ENCODE peak calls at places on chromosomes 7 and 10, in five cellular contexts. C is lung; T is adipocyte; A is right lobe of liver; J is effector memory CD4-positive, alpha-beta T cell. B is an unnamed sample. For H3K4me1, the result is how much of the 10 kb centered on the place peaks cover.

GRCh38 chr7:33677556-33677955 is 227.8 kb upstream of the BMPER start:
- DNase-seq in C (no peak), A (no peak), T (peak), J (no peak), B (no peak)

GRCh38 chr7:90222811-90223725 is 11.5 kb downstream of the STEAP2 start:
- DNase-seq in A (no peak), J (no peak), C (no peak), T (peak), B (no peak)

GRCh38 chr7:139572704-139573395 is 49.4 kb downstream of the CLEC2L start:
- DNase-seq in A (no peak), C (no peak), J (no peak), T (no peak), B (no peak)

GRCh38 chr7:155166673-155167370 is 96.7 kb downstream of the HTR5A start:
- DNase-seq in C (peak), J (no peak), A (no peak), T (peak), B (peak)

GRCh38 chr7:79598351-79598750 is 144.9 kb upstream of the MAGI2 start:
- DNase-seq in J (no peak), T (no peak), C (no peak), A (no peak), B (no peak)

GRCh38 chr10:91796332-91797076 is 1.7 kb upstream of the TNKS2 start:
- DNase-seq in C (peak), T (peak), J (peak), A (peak), B (peak)

GRCh38 chr7:1325646-1326510 is 93.2 kb downstream of the UNCX start:
- DNase-seq in C (no peak), T (no peak), A (no peak), J (no peak), B (no peak)

GRCh38 chr10:6753644-6754043 is 173.6 kb upstream of the PRKCQ start:
- DNase-seq in A (no peak), T (no peak), J (no peak), C (no peak), B (no peak)

GRCh38 chr7:97844036-97844435 is 28.2 kb downstream of the ASNS start:
- DNase-seq in C (no peak), A (no peak), T (peak), J (no peak), B (peak)

GRCh38 chr7:34162017-34162565 is 256.8 kb downstream of the BMPER start:
- DNase-seq in A (no peak), C (no peak), J (no peak), T (no peak), B (no peak)

GRCh38 chr7:45069444-45070253 is 19.1 kb downstream of the NACAD start:
- DNase-seq in C (no peak), A (no peak), J (no peak), T (no peak), B (no peak)

GRCh38 chr10:101834341-101834740 is 9.3 kb downstream of the KCNIP2 start:
- DNase-seq in A (peak), J (no peak), T (no peak), C (peak), B (no peak)

GRCh38 chr10:1978593-1978992 is 241.3 kb upstream of the ADARB2 start:
- DNase-seq in C (no peak), A (no peak), T (no peak), J (no peak), B (no peak)

GRCh38 chr7:156156734-156157408 is 344.6 kb upstream of the SHH start:
- DNase-seq in A (peak), C (no peak), T (peak), J (no peak), B (peak)

GRCh38 chr10:75565286-75566251 is 134.1 kb downstream of the LRMDA start:
- DNase-seq in C (peak), T (no peak), A (no peak), J (no peak), B (no peak)

GRCh38 chr7:1749864-1750466 is 79.9 kb downstream of the ELFN1 start:
- DNase-seq in A (no peak), J (no peak), C (no peak), T (no peak), B (no peak)

GRCh38 chr10:77405771-77406241 is 231.8 kb downstream of the KCNMA1 start:
- DNase-seq in C (peak), T (peak), J (no peak), A (peak), B (peak)

GRCh38 chr7:126803060-126803665 is 449.6 kb downstream of the GRM8 start:
- DNase-seq in C (peak), J (peak), T (peak), A (no peak), B (peak)

GRCh38 chr7:73937014-73937413 is 76.1 kb downstream of the TMEM270 start:
- DNase-seq in A (no peak), J (no peak), T (peak), C (no peak), B (no peak)

GRCh38 chr10:63628526-63629362 is 107.5 kb downstream of the REEP3 start:
- DNase-seq in A (peak), J (no peak), T (peak), C (peak), B (peak)

GRCh38 chr10:114970515-114970914 is 32.5 kb downstream of the TRUB1 start:
- DNase-seq in C (no peak), A (no peak), J (no peak), T (no peak), B (peak)

GRCh38 chr7:158947627-158948026 is 91.3 kb downstream of the DYNC2I1 start:
- DNase-seq in T (no peak), A (no peak), J (no peak), C (no peak), B (no peak)

GRCh38 chr7:2663121-2663886 is 24.7 kb upstream of the AMZ1 start:
- DNase-seq in J (no peak), C (no peak), A (peak), T (no peak), B (no peak)

GRCh38 chr7:134562136-134562535 is 13.2 kb downstream of the AKR1B15 start:
- DNase-seq in T (peak), C (no peak), A (no peak), J (no peak), B (no peak)

GRCh38 chr7:79652619-79653018 is 199.2 kb upstream of the MAGI2 start:
- DNase-seq in C (no peak), J (no peak), A (no peak), T (no peak), B (no peak)

GRCh38 chr10:96960872-96961271 is 128.8 kb downstream of the LCOR start:
- DNase-seq in C (no peak), J (no peak), T (peak), A (no peak), B (no peak)

GRCh38 chr7:103735377-103735776 is 254.1 kb downstream of the RELN start:
- DNase-seq in A (no peak), C (no peak), J (no peak), T (no peak), B (no peak)

GRCh38 chr10:79243211-79244067 is 103.8 kb upstream of the PPIF start:
- DNase-seq in A (no peak), J (peak), C (no peak), T (peak), B (peak)

GRCh38 chr10:127976286-127976685 is 69.4 kb downstream of the PTPRE start:
- DNase-seq in T (no peak), J (no peak), C (no peak), A (no peak), B (peak)

GRCh38 chr7:121544726-121545125 is 148.6 kb upstream of the FAM3C start:
- DNase-seq in T (peak), C (no peak), J (no peak), A (no peak), B (peak)

GRCh38 chr7:30135551-30136271 is 925 bp downstream of the MTURN start:
- DNase-seq in C (peak), A (peak), J (peak), T (peak), B (peak)

GRCh38 chr7:136998495-136998894 is 130.0 kb downstream of the CHRM2 start:
- DNase-seq in A (no peak), C (no peak), T (peak), J (no peak), B (no peak)

GRCh38 chr10:88089498-88089897 is 226.1 kb downstream of the PTEN start:
- DNase-seq in A (peak), T (no peak), J (no peak), C (no peak), B (no peak)

GRCh38 chr10:88090568-88091214 is 227.3 kb downstream of the PTEN start:
- DNase-seq in A (no peak), J (no peak), C (no peak), T (no peak), B (no peak)

GRCh38 chr10:88091490-88092061 is 228.2 kb downstream of the PTEN start:
- DNase-seq in A (no peak), C (no peak), J (peak), T (no peak), B (no peak)

GRCh38 chr10:88086187-88086954 is 222.9 kb downstream of the PTEN start:
- DNase-seq in J (no peak), A (no peak), C (no peak), T (no peak), B (no peak)

DNA sequence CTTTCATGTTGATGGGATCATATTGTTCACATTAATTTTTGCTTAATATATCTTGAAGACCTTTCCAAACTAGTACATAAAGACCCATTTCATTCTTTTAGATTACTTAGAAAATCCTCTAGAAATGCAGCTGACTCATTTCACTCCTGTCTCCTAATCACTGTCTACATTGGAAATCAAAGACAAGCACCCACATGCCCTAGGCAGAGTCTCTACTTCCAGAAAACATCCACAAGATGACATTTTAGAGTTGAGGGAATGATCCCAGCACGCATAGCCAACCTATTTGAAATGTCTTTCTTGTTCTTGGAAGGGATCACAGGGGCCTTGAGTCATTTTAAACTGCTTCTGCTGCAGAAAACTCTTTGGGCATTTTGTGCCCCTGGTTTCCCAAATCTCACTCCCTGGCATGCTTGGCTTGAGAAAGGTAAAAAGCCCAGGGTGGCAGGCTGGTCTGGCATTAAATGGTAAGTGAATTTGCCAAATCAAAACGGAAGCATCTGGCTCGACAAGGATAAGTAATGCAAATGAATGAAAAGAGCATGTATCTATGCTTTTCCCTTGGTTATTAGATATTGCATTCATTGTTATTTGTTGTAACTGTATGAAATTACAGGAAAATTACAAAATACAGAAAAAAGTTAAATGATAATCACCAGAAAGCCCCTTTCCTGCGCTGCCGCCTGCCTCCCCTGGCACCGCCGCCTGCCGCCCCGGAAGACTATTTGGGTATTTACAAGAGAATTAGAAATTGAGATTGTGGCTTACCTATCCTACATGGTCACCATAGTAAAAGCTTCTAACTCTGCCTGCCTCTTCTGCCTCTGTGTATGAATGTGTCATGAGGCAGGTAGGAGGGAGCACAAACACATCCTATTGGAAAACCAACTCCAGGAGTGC is 225.3 kb downstream of the PTEN start:
- DNase-seq in C (no peak), J (no peak), T (peak), A (no peak), B (no peak)
- H3K4me1 ChIP-seq in C (under half), J (under half), T (under half), A (under half), B (under half)

GRCh38 chr10:3652886-3653285 is 132.1 kb downstream of the KLF6 start:
- DNase-seq in C (no peak), T (no peak), A (no peak), J (no peak), B (no peak)

GRCh38 chr10:3651969-3652653 is 132.9 kb downstream of the KLF6 start:
- DNase-seq in A (no peak), J (no peak), T (no peak), C (no peak), B (no peak)

GRCh38 chr10:3647074-3647473 is 137.9 kb downstream of the KLF6 start:
- DNase-seq in J (no peak), C (no peak), A (no peak), T (no peak), B (no peak)

DNA sequence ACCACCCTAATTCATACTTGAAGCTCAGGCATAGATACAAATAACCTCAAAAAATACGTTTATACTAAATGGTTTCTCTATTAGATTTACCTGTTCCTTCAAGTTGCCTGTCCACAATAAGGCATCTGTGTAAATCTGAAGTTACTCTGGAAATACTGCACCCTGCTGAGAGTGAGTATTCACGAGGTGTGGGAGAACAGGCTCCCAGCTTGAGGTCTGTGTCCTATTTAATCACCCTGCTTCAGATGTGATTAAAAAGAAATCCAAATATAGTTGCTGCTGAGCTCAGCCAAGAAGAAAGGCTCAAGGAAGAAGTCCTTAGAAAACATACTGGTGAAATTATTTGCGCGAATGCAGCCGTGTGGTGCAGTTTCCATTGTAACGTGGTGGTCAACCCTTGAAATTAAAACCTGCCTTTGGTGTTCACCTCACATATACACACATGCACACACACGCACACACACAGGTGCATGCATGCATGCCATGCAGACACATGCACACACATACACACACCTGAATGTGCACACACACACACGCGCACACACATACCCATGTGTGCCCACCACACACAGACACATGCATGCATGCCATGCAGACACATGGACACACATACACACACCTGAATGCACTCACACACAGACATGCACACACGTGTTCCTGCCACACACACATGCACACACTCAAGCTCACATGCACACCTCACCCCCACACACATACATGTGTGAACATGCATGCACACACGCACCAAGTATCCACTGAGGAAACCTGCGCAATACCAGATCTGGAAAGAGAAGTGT is 136.6 kb downstream of the KLF6 start:
- DNase-seq in T (no peak), J (no peak), A (no peak), C (no peak), B (no peak)
- H3K4me1 ChIP-seq in T (under half), J (under half), A (under half), C (under half), B (under half)

GRCh38 chr7:99128076-99128950 is 15.6 kb downstream of the SMURF1 start:
- DNase-seq in A (no peak), J (no peak), C (no peak), T (no peak), B (no peak)
- H3K4me1 ChIP-seq in A (half or more), J (under half), C (under half), T (half or more), B (under half)

GRCh38 chr10:70495691-70496261 is 17.2 kb downstream of the PALD1 start:
- DNase-seq in J (no peak), A (no peak), C (no peak), T (no peak), B (no peak)

GRCh38 chr10:70496341-70497119 is 18.0 kb downstream of the PALD1 start:
- DNase-seq in A (no peak), T (no peak), J (no peak), C (no peak), B (no peak)

GRCh38 chr10:70494966-70495365 is 16.4 kb downstream of the PALD1 start:
- DNase-seq in C (no peak), T (no peak), J (no peak), A (peak), B (no peak)

GRCh38 chr10:70498970-70499828 is 20.6 kb downstream of the PALD1 start:
- DNase-seq in A (no peak), C (no peak), J (no peak), T (peak), B (no peak)

DNA sequence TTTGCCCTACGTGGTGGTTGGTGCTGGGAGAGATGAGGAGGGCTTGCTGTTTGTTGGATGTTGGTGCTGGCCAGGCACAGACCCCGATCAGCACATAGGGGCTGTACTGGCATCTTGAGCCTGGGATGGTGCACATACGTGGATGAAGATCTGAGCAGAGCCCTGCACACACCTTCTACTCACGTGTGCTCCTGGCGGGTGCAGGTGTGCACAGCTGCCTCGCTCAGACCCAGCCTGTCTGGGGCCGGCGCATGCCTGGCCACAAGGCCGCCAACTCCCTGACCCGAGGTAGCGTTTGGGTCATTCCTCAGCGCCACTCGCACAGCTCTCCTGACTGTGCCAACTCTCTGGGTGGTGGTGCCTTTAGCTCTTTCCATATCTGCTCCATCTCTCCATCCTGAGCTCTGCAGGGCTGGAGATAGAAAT is 18.6 kb downstream of the PALD1 start:
- DNase-seq in A (no peak), C (no peak), J (no peak), T (no peak), B (no peak)
- H3K4me1 ChIP-seq in A (under half), C (under half), J (under half), T (under half), B (under half)

DNA sequence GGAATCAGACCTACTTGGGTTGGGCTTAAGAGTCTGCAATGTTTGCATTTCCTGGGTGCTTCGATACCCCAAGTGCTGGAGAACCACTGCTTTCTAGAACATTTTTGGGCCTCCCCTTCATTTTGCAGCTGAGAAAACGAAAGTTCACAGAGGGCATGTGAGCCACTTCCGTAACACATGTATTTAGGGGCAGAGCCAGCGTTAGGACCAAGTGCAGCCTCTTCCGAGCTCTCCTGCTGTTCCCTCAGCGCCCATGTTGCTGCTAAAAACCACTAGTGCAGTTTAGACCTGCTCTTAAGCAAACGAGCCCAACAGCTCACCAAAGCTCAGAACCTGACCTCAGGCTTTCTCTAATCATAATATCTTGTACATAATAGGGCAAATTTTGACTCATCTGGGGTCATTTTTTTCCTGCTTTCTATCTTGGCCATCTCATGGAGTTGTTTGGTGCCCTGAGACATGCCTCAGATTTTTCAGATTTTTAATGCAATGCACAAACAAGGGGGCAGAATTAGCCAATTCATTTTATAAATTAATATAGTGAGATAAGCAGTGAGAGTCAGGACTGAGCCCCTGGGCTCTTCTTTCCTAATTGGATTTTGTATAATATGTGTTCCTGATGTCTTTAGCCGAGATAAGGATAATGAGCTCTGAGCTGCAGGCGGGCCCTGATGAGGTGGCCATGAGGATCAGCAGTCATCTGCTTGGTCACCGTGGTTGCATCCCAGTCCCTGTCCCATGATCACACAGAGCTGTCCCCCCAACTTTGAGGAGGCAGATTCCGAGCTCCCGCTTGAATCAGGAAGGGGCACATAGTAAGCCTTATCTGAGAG is 12.9 kb downstream of the BAG3 start:
- DNase-seq in J (peak), T (peak), C (no peak), A (no peak), B (no peak)
- H3K4me1 ChIP-seq in J (under half), T (half or more), C (under half), A (under half), B (under half)